ENCODE peak calls at places on chromosomes 11 and 22, in eight cellular contexts. I is cardiac fibroblast, F is aorta, P is GM23248, Z is AG10803, Q is neuronal stem cell, R is astrocyte of the spinal cord, U is colonic mucosa. C is an unnamed sample.

GRCh38 chr11:112222303-112222702 is 3.9 kb upstream of the PTS start:
- DNase-seq in F (no peak), Q (no peak), P (no peak), U (no peak), R (no peak), Z (no peak), I (no peak), C (no peak)

GRCh38 chr11:17257200-17257599 is 19.3 kb upstream of the NUCB2 start:
- DNase-seq in Z (peak), I (peak), P (peak), F (no peak), Q (no peak), R (peak), U (no peak), C (no peak)

GRCh38 chr11:111561801-111562325 is 21.3 kb downstream of the LAYN start:
- DNase-seq in I (peak), Z (peak), F (no peak), U (no peak), R (peak), P (peak), Q (no peak), C (no peak)

GRCh38 chr11:35420371-35420770 is 1.0 kb upstream of the SLC1A2 start:
- DNase-seq in Q (peak), R (no peak), U (no peak), F (no peak), P (no peak), I (no peak), Z (no peak), C (no peak)

GRCh38 chr11:132318421-132319157 is 948.2 kb downstream of the NTM start:
- DNase-seq in Q (no peak), P (peak), F (no peak), U (no peak), Z (peak), I (peak), R (peak), C (no peak)

GRCh38 chr11:65572356-65573043 is at the start of gene FAM89B:
- DNase-seq in F (peak), R (peak), Z (peak), I (peak), U (peak), P (peak), Q (no peak), C (peak)

GRCh38 chr11:65150513-65151271 is 16.4 kb upstream of the SYVN1 start:
- DNase-seq in I (peak), Z (peak), F (peak), U (peak), P (peak), R (peak), Q (no peak), C (no peak)

GRCh38 chr11:69799097-69799496 is 20.1 kb downstream of the FGF3 start:
- DNase-seq in F (no peak), R (no peak), I (no peak), Q (no peak), P (no peak), U (no peak), Z (no peak), C (no peak)

GRCh38 chr22:50218996-50219727 is 18.4 kb downstream of the SELENOO start:
- DNase-seq in F (no peak), R (peak), U (peak), Q (no peak), Z (peak), I (peak), P (peak), C (no peak)

GRCh38 chr22:38416621-38417251 is 38.3 kb downstream of the KCNJ4 start:
- DNase-seq in Z (no peak), I (no peak), Q (no peak), R (no peak), F (peak), P (no peak), U (no peak), C (no peak)

GRCh38 chr11:38043060-38043459 is 1445.0 kb upstream of the RAG2 start:
- DNase-seq in F (no peak), Q (no peak), Z (no peak), I (no peak), U (no peak), P (no peak), R (no peak), C (no peak)

GRCh38 chr11:134890446-134890845 is 478.4 kb upstream of the B3GAT1 start:
- DNase-seq in F (no peak), U (no peak), Q (no peak), P (no peak), R (no peak), Z (no peak), I (no peak), C (no peak)

GRCh38 chr11:19367051-19367709 is 126.4 kb upstream of the E2F8 start:
- DNase-seq in U (no peak), R (peak), I (peak), Q (no peak), P (peak), Z (peak), F (no peak), C (no peak)

GRCh38 chr11:111299111-111300026 is 1.0 kb downstream of the POU2AF3 start:
- DNase-seq in I (peak), Z (peak), U (peak), Q (peak), P (peak), F (peak), R (peak), C (no peak)

GRCh38 chr11:67353317-67354313 is at the start of gene POLD4:
- DNase-seq in R (peak), I (peak), Z (peak), U (peak), P (peak), Q (peak), F (peak), C (peak)

GRCh38 chr11:75946531-75947530 is 131.8 kb downstream of the UVRAG start:
- DNase-seq in Z (no peak), I (peak), F (no peak), U (peak), R (peak), P (peak), Q (no peak), C (peak)

GRCh38 chr11:35781342-35782171 is 119.0 kb downstream of the TRIM44 start:
- DNase-seq in Q (no peak), U (no peak), Z (peak), P (peak), I (peak), F (no peak), R (peak), C (no peak)

GRCh38 chr22:24434472-24435322 is 7.3 kb downstream of the ADORA2A start:
- DNase-seq in F (no peak), P (peak), U (no peak), Q (no peak), Z (no peak), R (no peak), I (peak), C (peak)

GRCh38 chr11:45606514-45607024 is 58.9 kb downstream of the CHST1 start:
- DNase-seq in F (no peak), R (no peak), U (no peak), Z (no peak), P (no peak), Q (peak), I (no peak), C (no peak)

GRCh38 chr11:111846063-111846462 is 25.3 kb downstream of the ALG9 start:
- DNase-seq in P (peak), U (no peak), F (no peak), R (peak), I (peak), Q (no peak), Z (peak), C (no peak)

GRCh38 chr22:49657275-49657973 is 170.2 kb downstream of the BRD1 start:
- DNase-seq in I (no peak), Q (no peak), F (peak), U (peak), R (no peak), P (no peak), Z (no peak), C (peak)

GRCh38 chr11:84817998-84818397 is 809.1 kb downstream of the DLG2 start:
- DNase-seq in U (no peak), P (peak), R (peak), Z (peak), F (no peak), I (no peak), Q (no peak), C (no peak)

GRCh38 chr22:45877036-45877380 is 100.0 kb downstream of the WNT7B start:
- DNase-seq in Z (no peak), R (no peak), I (no peak), Q (no peak), F (no peak), P (no peak), U (no peak), C (no peak)

GRCh38 chr11:40280161-40281054 is 1179.0 kb downstream of the LRRC4C start:
- DNase-seq in Q (no peak), F (no peak), I (no peak), Z (no peak), U (no peak), P (no peak), R (peak), C (no peak)

GRCh38 chr11:85844439-85845051 is 10.6 kb upstream of the CCDC83 start:
- DNase-seq in Z (peak), U (no peak), R (no peak), P (peak), Q (no peak), I (no peak), F (no peak), C (no peak)

GRCh38 chr11:103659743-103660142 is 376.7 kb upstream of the DDI1 start:
- DNase-seq in I (peak), R (no peak), P (peak), F (no peak), U (no peak), Z (no peak), Q (no peak), C (no peak)

GRCh38 chr11:72491001-72491400 is 56.7 kb upstream of the CLPB start:
- DNase-seq in R (no peak), Q (no peak), I (peak), P (peak), Z (peak), U (no peak), F (no peak), C (no peak)

GRCh38 chr11:19013181-19013857 is 47.2 kb downstream of the MRGPRX2 start:
- DNase-seq in R (no peak), P (no peak), F (no peak), Z (no peak), Q (no peak), U (no peak), I (no peak), C (peak)

GRCh38 chr11:78499971-78500370 is 74.7 kb downstream of the NARS2 start:
- DNase-seq in F (no peak), I (no peak), U (no peak), P (peak), Z (peak), Q (no peak), R (peak), C (no peak)

GRCh38 chr11:12717851-12718291 is 43.6 kb downstream of the TEAD1 start:
- DNase-seq in U (no peak), P (no peak), I (no peak), F (no peak), Q (no peak), R (no peak), Z (no peak), C (peak)

GRCh38 chr11:3685923-3686322 is 14.7 kb upstream of the CHRNA10 start:
- DNase-seq in R (no peak), Q (no peak), I (peak), P (no peak), F (no peak), Z (no peak), U (no peak), C (no peak)

GRCh38 chr11:14081541-14082211 is 119.2 kb downstream of the SPON1 start:
- DNase-seq in P (peak), F (no peak), Z (no peak), I (peak), R (no peak), Q (no peak), U (no peak), C (no peak)

GRCh38 chr11:57214087-57214395 is 23.0 kb downstream of the APLNR start:
- DNase-seq in I (peak), U (no peak), Q (peak), R (peak), F (no peak), P (peak), Z (peak), C (no peak)

GRCh38 chr11:117934526-117935307 is 5.5 kb upstream of the TMPRSS13 start:
- DNase-seq in I (no peak), U (no peak), Z (no peak), Q (no peak), P (no peak), F (peak), R (no peak), C (no peak)

GRCh38 chr11:125345706-125346561 is 150.1 kb downstream of the FEZ1 start:
- DNase-seq in Z (peak), Q (peak), U (peak), P (peak), R (peak), F (peak), I (peak), C (peak)

GRCh38 chr11:74696932-74697687 is 34.1 kb downstream of the CHRDL2 start:
- DNase-seq in Q (no peak), I (peak), P (peak), Z (peak), F (peak), U (peak), R (peak), C (no peak)

GRCh38 chr22:36471341-36471821 is 10.1 kb downstream of the TXN2 start:
- DNase-seq in P (peak), F (no peak), I (no peak), U (no peak), Z (peak), Q (no peak), R (peak), C (no peak)

GRCh38 chr22:41915783-41916493 is 1.1 kb upstream of the SHISA8 start:
- DNase-seq in F (no peak), I (no peak), P (no peak), Q (no peak), R (no peak), Z (no peak), U (no peak), C (no peak)

DNA sequence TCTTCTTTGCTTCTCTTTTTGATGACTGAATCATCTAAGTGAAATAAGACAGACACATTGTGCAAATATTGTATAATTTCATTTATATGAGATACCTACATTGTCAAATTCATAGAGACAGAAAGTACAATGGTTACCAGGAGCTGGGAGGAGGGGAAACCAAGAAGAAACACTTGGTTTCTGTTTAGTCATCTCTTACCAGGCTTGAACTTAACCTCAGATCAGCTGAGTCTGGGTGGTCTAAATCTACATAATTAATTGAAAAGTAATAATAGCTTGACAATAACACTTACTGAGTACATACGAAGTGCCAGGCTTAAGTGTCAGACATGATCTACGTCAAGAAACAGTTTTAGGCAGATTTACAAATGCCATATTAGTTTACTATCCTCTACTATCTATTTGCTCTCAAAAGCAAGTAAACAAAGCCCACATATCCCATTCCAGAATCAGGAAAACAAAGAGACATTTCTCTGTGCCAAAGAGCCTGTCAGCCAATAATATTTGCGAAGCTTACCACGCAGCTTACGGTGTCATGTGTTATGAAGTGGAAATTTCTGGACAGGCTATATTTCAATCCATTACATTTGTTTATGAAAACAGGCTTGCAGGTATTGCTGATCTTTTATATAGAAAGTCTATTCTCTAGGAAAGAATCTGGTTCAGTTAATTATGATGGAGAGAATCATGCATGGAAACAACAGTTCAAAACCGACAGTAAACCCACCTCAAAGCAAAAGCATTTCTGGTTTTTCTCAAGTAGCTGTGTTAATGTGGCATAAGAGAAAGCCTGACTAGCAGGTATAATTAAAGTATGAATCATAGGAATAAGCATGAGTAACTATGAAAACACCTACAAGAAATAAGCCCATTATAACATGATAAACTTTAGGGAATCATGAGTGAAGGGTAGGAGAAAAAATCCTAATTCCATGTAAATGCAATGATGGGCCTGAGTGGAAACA is 2.7 kb upstream of the ARHGAP42 start:
- DNase-seq in Z (no peak), I (no peak), U (no peak), R (peak), Q (no peak), F (no peak), P (peak), C (no peak)
- H3K4me3 ChIP-seq in Z (no peak), I (no peak), U (no peak), R (no peak), Q (no peak), F (no peak), P (no peak), C (no peak)

GRCh38 chr22:23268139-23268712 is 87.9 kb downstream of the BCR start:
- DNase-seq in F (no peak), P (no peak), Q (no peak), I (no peak), U (no peak), Z (no peak), R (no peak), C (no peak)
- H3K4me3 ChIP-seq in F (no peak), P (no peak), Q (no peak), I (no peak), U (no peak), Z (no peak), R (no peak), C (no peak)

GRCh38 chr11:119421941-119422504 is 949 bp downstream of the THY1 start:
- DNase-seq in R (no peak), Q (peak), P (peak), F (no peak), U (no peak), Z (peak), I (peak), C (no peak)

GRCh38 chr11:119419834-119420492 is 3.0 kb downstream of the THY1 start:
- DNase-seq in P (no peak), Q (no peak), U (no peak), Z (no peak), F (no peak), R (no peak), I (no peak), C (no peak)

GRCh38 chr11:119421351-119421750 is 1.6 kb downstream of the THY1 start:
- DNase-seq in R (no peak), Q (no peak), I (no peak), U (no peak), P (peak), Z (no peak), F (no peak), C (no peak)

GRCh38 chr11:119419246-119419645 is 3.7 kb downstream of the THY1 start:
- DNase-seq in I (no peak), P (no peak), R (no peak), Z (no peak), U (no peak), Q (no peak), F (no peak), C (no peak)

DNA sequence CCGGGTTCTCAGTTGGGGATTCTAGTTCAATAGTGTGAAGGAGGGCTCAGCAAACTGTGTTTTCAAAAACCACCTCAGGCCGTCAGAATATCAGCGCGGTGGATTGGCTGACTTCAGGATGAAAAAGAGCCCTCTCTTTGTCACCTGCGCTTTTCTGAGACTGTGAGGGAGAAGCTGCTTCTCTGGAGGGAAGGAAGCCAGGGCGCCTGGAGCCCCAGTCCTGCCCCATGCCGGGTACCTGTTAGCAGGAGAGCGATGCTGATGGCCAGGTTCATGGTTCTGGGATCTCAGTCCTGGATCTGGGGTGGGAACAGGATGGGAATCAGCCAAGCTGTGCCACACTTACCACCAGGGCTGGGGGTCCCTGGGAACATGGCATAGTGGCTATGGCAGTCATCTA is 2.3 kb downstream of the THY1 start:
- DNase-seq in I (no peak), Z (no peak), R (no peak), P (no peak), F (no peak), U (no peak), Q (no peak), C (no peak)
- H3K4me3 ChIP-seq in I (no peak), Z (peak), R (no peak), P (peak), F (no peak), U (no peak), Q (no peak), C (no peak)

DNA sequence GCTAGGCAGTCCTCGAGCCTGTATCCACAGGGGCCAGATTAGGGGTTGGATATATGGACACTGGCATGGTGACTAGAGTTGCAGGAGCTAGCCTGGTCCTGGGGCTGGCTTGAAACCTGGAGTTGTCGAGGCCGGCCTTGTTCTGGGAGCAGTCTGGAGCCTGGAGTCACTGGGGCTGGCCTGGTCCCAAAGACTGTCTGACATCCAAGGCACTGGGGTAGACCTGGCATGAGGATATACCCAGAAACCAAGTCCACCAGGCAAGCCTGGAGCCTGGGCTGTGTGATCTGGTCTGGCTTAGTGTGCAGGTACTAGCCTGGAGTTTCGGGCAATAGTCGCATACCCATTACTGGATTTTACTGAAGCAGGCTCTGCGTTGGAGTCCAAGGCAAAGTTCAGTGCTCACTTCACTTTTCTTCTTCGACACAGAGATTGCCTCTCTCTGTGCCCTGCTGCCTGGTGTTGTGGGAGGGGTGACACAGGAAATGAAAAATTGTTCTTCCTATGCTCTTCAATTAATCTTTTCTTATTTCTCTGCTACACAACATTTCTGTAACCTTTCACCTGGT is 4.3 kb upstream of the GLYATL1 start:
- DNase-seq in Q (no peak), U (no peak), P (no peak), R (no peak), Z (no peak), F (no peak), I (no peak), C (no peak)
- H3K4me3 ChIP-seq in Q (no peak), U (no peak), P (no peak), R (no peak), Z (no peak), F (no peak), I (no peak), C (no peak)

GRCh38 chr22:29308791-29309262 is 2.4 kb downstream of the GAS2L1 start:
- DNase-seq in Q (no peak), F (no peak), U (no peak), Z (peak), I (peak), R (peak), P (peak), C (peak)
- H3K4me3 ChIP-seq in Q (no peak), F (no peak), U (no peak), Z (peak), I (no peak), R (peak), P (peak), C (peak)

GRCh38 chr11:122698390-122698789 is 42.9 kb downstream of the UBASH3B start:
- DNase-seq in F (no peak), Z (no peak), R (no peak), Q (no peak), U (no peak), I (no peak), P (no peak), C (no peak)
- H3K4me3 ChIP-seq in F (no peak), Z (no peak), R (no peak), Q (no peak), U (no peak), I (no peak), P (no peak), C (no peak)

C was measured in Jurkat, Clone E6-1.